ENCODE peak calls at places on chromosomes 13 and 19, in six cellular contexts. B is H1, N is GM23338, A is K562, S is GM12878, Y is HCT116. E is an unnamed sample.

GRCh38 chr19:10872551-10873107 is 1.3 kb downstream of the CARM1 start:
- DNase-seq in N (no peak), Y (no peak), B (no peak), S (no peak), A (no peak), E (no peak)

GRCh38 chr19:21466627-21467026 is 38.8 kb upstream of the ZNF429 start:
- DNase-seq in S (no peak), B (no peak), Y (no peak), N (no peak), A (no peak), E (no peak)

GRCh38 chr19:50669319-50670101 is 20.3 kb downstream of the C19orf81 start:
- DNase-seq in N (peak), B (peak), Y (no peak), S (no peak), A (peak), E (no peak)

GRCh38 chr19:43699506-43700367 is 16.1 kb upstream of the IRGC start:
- DNase-seq in A (no peak), Y (no peak), N (peak), B (peak), S (no peak), E (no peak)

GRCh38 chr19:39982883-39983282 is 11.9 kb downstream of the PSMC4 start:
- DNase-seq in N (no peak), B (no peak), S (no peak), A (no peak), Y (no peak), E (no peak)

GRCh38 chr13:89925107-89925506 is 1422.4 kb upstream of the MIR17HG start:
- DNase-seq in Y (peak), S (no peak), B (no peak), N (peak), A (peak), E (peak)

GRCh38 chr13:77853701-77854100 is 64.9 kb downstream of the EDNRB start:
- DNase-seq in N (peak), B (no peak), Y (no peak), A (no peak), S (no peak), E (no peak)

GRCh38 chr13:31096624-31097302 is 64.9 kb downstream of the HSPH1 start:
- DNase-seq in B (no peak), Y (no peak), N (peak), A (no peak), S (no peak), E (no peak)

GRCh38 chr19:47786566-47786965 is 8.1 kb downstream of the SELENOW start:
- DNase-seq in S (no peak), N (peak), Y (no peak), A (no peak), B (no peak), E (no peak)

GRCh38 chr13:99496322-99497142 is 4.7 kb upstream of the TM9SF2 start:
- DNase-seq in B (no peak), A (peak), N (peak), Y (peak), S (peak), E (no peak)

GRCh38 chr19:19134687-19135158 is 3.6 kb downstream of the TMEM161A start:
- DNase-seq in N (peak), S (no peak), B (peak), A (peak), Y (no peak), E (no peak)

GRCh38 chr13:45623516-45624090 is 8.1 kb upstream of the ERICH6B start:
- DNase-seq in N (peak), A (peak), S (peak), B (no peak), Y (peak), E (no peak)

GRCh38 chr19:16441661-16442071 is 30.1 kb downstream of the EPS15L1 start:
- DNase-seq in A (peak), N (peak), B (peak), S (no peak), Y (no peak), E (no peak)

GRCh38 chr19:24101459-24102122 is 14.6 kb downstream of the ZNF254 start:
- DNase-seq in Y (no peak), B (no peak), A (no peak), S (no peak), N (no peak), E (no peak)

GRCh38 chr13:47121092-47121763 is 224.4 kb upstream of the HTR2A start:
- DNase-seq in N (no peak), S (no peak), Y (no peak), B (no peak), A (peak), E (no peak)

GRCh38 chr13:94254737-94255136 is 224.7 kb downstream of the DCT start:
- DNase-seq in N (no peak), Y (no peak), S (no peak), B (no peak), A (no peak), E (no peak)

GRCh38 chr19:7788178-7788932 is 25.3 kb downstream of the CLEC4M start:
- DNase-seq in A (no peak), B (peak), S (no peak), Y (no peak), N (peak), E (no peak)

GRCh38 chr13:23506821-23507210 is 63.4 kb upstream of the TNFRSF19 start:
- DNase-seq in N (no peak), Y (no peak), S (no peak), A (no peak), B (no peak), E (no peak)

GRCh38 chr19:4362871-4363545 is 19.6 kb downstream of the MPND start:
- DNase-seq in A (no peak), N (peak), B (peak), S (no peak), Y (no peak), E (no peak)

GRCh38 chr13:106520205-106521004 is 15.1 kb downstream of the EFNB2 start:
- DNase-seq in A (no peak), B (no peak), S (no peak), Y (no peak), N (peak), E (no peak)

GRCh38 chr19:33676999-33677665 is 55.4 kb downstream of the CHST8 start:
- DNase-seq in S (no peak), Y (no peak), N (no peak), B (no peak), A (no peak), E (no peak)

GRCh38 chr13:31431722-31432137 is 232.0 kb downstream of the B3GLCT start:
- DNase-seq in A (peak), Y (peak), N (peak), B (peak), S (no peak), E (no peak)

GRCh38 chr13:34647379-34647778 is 294.7 kb upstream of the NBEA start:
- DNase-seq in A (no peak), Y (no peak), S (no peak), B (no peak), N (no peak), E (no peak)

GRCh38 chr13:82092312-82092711 is 1751.4 kb upstream of the SPRY2 start:
- DNase-seq in N (no peak), A (no peak), B (no peak), S (no peak), Y (no peak), E (no peak)

GRCh38 chr13:31172535-31172934 is 10.8 kb upstream of the HSPH1 start:
- DNase-seq in B (no peak), S (no peak), N (no peak), Y (peak), A (no peak), E (no peak)

GRCh38 chr13:29529755-29530154 is 65.7 kb downstream of the SLC7A1 start:
- DNase-seq in A (no peak), N (no peak), B (no peak), Y (no peak), S (no peak), E (no peak)

GRCh38 chr19:15466851-15467733 is 2.7 kb upstream of the RASAL3 start:
- DNase-seq in A (no peak), N (no peak), S (peak), B (no peak), Y (no peak), E (no peak)

GRCh38 chr19:5172859-5173577 is 167.6 kb downstream of the PTPRS start:
- DNase-seq in Y (peak), B (no peak), N (no peak), S (no peak), A (peak), E (peak)

GRCh38 chr13:112072531-112073244 is 5.7 kb downstream of the SOX1 start:
- DNase-seq in N (peak), A (no peak), Y (no peak), B (peak), S (no peak), E (no peak)

GRCh38 chr13:112071011-112071901 is 4.3 kb downstream of the SOX1 start:
- DNase-seq in S (no peak), N (no peak), B (no peak), A (no peak), Y (no peak), E (no peak)

GRCh38 chr13:112074139-112074710 is 7.3 kb downstream of the SOX1 start:
- DNase-seq in Y (no peak), A (no peak), S (no peak), N (no peak), B (no peak), E (no peak)

GRCh38 chr13:112071902-112072530 is 5.1 kb downstream of the SOX1 start:
- DNase-seq in A (no peak), Y (no peak), B (no peak), S (no peak), N (peak), E (no peak)

GRCh38 chr13:112073245-112074138 is 6.5 kb downstream of the SOX1 start:
- DNase-seq in A (no peak), Y (no peak), B (peak), N (peak), S (no peak), E (no peak)
- H3K4me3 ChIP-seq in A (no peak), Y (no peak), B (peak), N (peak), S (no peak), E (no peak)

GRCh38 chr13:101916108-101916757 is 463.8 kb downstream of the ITGBL1 start:
- DNase-seq in B (peak), Y (no peak), S (no peak), N (peak), A (peak), E (no peak)
- TF ChIP-seq EZH2 in B (peak), Y (no peak), S (no peak), N (peak), A (no peak), E (peak)

GRCh38 chr13:21147827-21148226 is 28.5 kb downstream of the SKA3 start:
- DNase-seq in B (no peak), S (no peak), N (peak), A (no peak), Y (no peak), E (no peak)
- TF ChIP-seq POLR2AphosphoS5 in B (peak), S (peak), N (no peak), A (no peak), Y (no peak), E (no peak)

GRCh38 chr19:1239420-1239795 is 1.6 kb upstream of the CBARP start:
- DNase-seq in N (no peak), Y (no peak), S (no peak), B (no peak), A (no peak), E (no peak)
- H3K4me3 ChIP-seq in N (peak), Y (peak), S (no peak), B (no peak), A (peak), E (no peak)

DNA sequence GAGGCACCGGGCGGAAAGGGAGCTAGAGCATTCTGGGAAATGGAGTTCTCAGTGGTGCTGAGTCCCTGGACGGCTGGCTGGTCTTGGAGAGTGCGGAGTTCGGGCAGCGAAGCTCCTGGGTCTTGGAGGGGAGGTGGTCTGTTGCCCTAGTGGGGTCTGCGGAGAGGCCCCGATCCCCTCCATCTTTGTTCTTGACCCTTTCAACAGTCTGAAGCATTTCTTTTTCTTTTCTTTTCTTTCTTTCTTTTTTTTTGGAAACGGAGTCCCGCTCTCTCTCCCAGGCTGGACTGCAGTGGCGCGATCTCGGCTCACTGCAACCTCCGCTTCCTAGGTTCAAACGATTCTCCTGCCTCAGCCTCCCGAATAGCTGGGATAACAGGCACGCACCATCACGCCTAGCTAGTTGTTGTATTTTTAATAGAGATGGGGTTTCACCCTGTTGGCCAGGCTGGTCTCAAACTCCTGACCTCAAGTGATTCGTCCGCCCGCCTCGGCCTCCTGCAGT is 440 bp upstream of the SYMPK start:
- DNase-seq in S (no peak), Y (no peak), N (no peak), B (no peak), A (no peak), E (no peak)
- TF ChIP-seq EZH2 in S (no peak), Y (no peak), N (no peak), B (no peak), A (no peak), E (no peak)

DNA sequence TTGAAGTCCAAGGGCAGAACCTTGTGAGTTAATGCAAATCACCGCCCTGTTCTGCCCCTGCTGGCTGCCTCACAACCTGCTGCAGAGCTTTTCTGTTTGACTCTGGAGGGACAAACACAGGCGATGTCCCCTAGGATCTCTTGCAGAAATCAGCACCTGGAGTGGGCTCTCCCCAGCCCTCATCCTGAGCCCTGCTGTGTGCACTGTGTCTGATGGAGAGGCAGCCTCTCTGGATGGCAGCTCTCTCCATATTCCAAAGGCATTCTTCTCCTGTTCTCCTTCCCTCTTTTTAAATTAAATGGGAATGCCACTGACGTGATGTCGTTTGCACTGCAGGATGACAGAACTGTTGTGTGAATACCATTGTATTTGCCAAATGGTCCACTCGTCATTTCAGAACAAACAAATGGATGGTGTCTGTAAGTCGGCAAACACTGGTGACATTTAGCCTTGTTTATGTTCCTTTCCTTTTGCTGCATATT is 184.1 kb downstream of the ZNF536 start:
- DNase-seq in Y (no peak), N (peak), S (no peak), B (no peak), A (no peak), E (no peak)
- TF ChIP-seq POLR2AphosphoS5 in Y (no peak), N (no peak), S (no peak), B (no peak), A (no peak), E (no peak)

GRCh38 chr19:28542394-28543243 is 670.3 kb downstream of the UQCRFS1 start:
- DNase-seq in B (no peak), A (peak), Y (no peak), S (no peak), N (no peak), E (no peak)
- H3K4me3 ChIP-seq in B (no peak), A (peak), Y (no peak), S (no peak), N (no peak), E (no peak)

DNA sequence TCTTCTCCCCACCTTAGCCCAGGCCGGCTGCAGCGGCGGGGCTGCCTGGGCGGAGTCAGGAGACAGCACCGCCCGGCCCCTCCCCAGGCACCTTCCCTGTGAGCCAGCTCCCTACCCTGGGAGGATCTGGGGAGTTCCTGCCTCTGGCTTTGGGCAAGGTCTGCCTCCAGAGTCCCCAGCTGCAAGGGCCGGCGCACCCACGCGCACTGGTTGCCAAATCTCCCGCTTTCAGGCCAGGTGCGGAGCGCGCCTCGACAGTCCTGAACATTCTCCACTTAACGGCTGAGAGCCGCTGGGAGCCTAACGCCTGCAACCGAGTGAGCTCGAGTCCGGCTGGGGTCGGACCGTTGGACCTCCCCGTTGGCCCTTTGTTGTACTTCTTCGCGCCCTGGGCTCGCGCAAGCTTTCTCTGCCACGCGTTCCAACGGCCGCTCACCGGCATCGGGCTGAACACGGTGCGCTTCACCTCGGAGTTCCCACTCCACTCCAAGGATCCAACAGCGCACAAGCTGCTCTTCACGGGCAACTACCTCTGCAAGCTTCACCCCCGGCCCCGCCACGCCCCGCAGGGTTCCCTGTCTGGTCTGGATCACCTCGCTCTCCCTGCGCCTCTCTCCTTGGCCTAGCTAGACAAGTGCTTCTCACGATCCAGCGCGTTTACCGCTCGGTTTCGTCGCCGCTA is 21.7 kb upstream of the ZNF30 start:
- DNase-seq in B (peak), S (no peak), A (no peak), N (peak), Y (no peak), E (no peak)
- TF ChIP-seq EZH2 in B (peak), S (no peak), A (no peak), N (peak), Y (no peak), E (no peak)

DNA sequence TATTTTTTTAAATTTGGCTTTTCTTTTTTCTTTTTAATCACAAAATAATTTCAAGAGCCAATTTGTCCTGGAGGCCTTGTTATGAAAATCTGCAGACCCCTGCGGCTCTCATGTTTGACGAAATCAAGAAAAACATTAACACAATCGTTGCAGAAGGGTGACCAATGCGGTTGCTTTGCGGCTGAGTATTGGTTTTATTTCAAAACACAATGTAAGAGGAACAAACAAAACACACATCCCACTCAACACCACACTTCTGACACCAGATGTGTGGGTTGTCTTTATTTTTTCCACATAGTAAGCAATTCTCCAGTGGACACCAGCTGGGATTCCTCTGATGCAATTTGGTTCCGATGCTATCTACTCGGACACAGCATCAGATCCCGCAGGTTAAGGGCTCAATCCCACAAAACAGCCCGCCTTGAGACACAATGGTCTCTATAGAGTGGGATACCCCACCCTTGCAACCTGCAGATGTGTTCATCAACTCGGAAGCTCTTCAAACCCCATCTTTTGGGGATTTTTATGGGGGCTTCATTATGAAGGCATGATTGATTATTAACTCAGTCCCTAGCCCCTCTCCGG is 21.9 kb upstream of the CCDC124 start:
- DNase-seq in B (no peak), A (no peak), S (no peak), N (no peak), Y (no peak), E (no peak)
- TF ChIP-seq POLR2AphosphoS5 in B (no peak), A (no peak), S (no peak), N (no peak), Y (no peak), E (no peak)

E was measured in SK-N-MC.